ENCODE peak calls at places on chromosomes 7 and 10, in four cellular contexts. One of them, this sample, is unnamed.

GRCh38 chr10:48493083-48493871 is 111.6 kb downstream of the ARHGAP22 start:
- DNase-seq in ovary: no peak
- DNase-seq in adrenal gland: peak; percentile 27
- DNase-seq in heart left ventricle: peak; percentile 41
- DNase-seq in this sample: no peak

GRCh38 chr7:12703881-12704280 is 16.4 kb downstream of the ARL4A start:
- DNase-seq in ovary: no peak
- DNase-seq in adrenal gland: no peak
- DNase-seq in heart left ventricle: no peak
- DNase-seq in this sample: no peak

GRCh38 chr7:154680894-154681659 is 321.8 kb downstream of the PAXIP1 start:
- DNase-seq in ovary: no peak
- DNase-seq in adrenal gland: no peak
- DNase-seq in heart left ventricle: no peak
- DNase-seq in this sample: no peak

GRCh38 chr7:29410981-29411380 is 152.7 kb upstream of the PRR15 start:
- DNase-seq in ovary: no peak
- DNase-seq in adrenal gland: no peak
- DNase-seq in heart left ventricle: no peak
- DNase-seq in this sample: no peak

GRCh38 chr10:11539191-11539868 is 72.1 kb downstream of the USP6NL start:
- DNase-seq in ovary: no peak
- DNase-seq in adrenal gland: no peak
- DNase-seq in heart left ventricle: no peak
- DNase-seq in this sample: no peak

GRCh38 chr10:73965890-73966768 is 31.8 kb upstream of the VCL start:
- DNase-seq in ovary: peak; percentile 60
- DNase-seq in adrenal gland: peak; percentile 66
- DNase-seq in heart left ventricle: peak; percentile 82
- DNase-seq in this sample: peak; percentile 60

GRCh38 chr10:87841215-87841614 is 22.1 kb downstream of the KLLN start:
- DNase-seq in ovary: no peak
- DNase-seq in adrenal gland: no peak
- DNase-seq in heart left ventricle: no peak
- DNase-seq in this sample: no peak

GRCh38 chr7:41039386-41040315 is 663.2 kb downstream of the INHBA start:
- DNase-seq in ovary: no peak
- DNase-seq in adrenal gland: no peak
- DNase-seq in heart left ventricle: no peak
- DNase-seq in this sample: no peak

GRCh38 chr10:118910702-118911101 is 118.8 kb upstream of the NANOS1 start:
- DNase-seq in ovary: no peak
- DNase-seq in adrenal gland: no peak
- DNase-seq in heart left ventricle: no peak
- DNase-seq in this sample: no peak

DNA sequence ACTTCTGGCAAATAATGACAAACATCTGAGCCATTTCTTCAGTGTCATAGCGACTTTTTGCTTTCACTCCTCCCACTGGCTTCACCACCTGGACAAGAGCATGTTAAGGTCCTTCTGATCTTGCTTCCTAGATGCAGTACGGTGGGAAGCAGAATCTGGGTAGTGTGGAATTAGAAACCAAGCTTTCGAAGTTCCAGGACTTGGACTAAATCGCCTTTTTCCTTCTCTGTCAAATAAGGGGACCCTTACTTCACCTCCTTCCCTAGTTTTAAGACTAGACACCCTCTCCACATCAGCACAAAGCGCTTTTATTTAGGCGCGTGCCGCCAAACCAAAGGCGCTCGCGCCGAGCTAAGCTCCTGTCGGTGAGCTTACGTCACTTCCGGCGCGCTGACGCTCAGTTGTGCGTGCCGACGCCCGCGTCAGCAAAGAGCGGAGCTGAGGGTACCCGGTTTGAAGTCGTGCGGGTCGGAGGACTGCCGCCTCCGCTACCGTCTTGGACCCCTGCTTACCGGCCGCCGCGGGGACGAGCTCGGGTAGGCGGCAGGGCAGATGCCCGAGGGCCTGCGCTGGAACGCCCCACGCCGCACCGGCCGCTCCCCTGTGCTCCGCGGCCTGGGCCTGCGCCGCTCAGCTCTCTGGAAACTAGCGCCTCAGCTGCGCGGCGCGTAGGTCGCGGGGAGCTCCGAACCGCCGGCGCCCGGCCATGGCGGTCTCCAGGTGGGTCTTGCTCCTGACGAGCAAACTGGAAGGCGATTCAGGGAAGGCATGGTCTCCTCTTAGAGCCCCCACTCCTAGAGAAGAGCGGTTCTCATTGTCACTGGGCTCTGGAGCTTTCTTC is at the start of gene BTAF1:
- DNase-seq in ovary: peak; percentile 93
- DNase-seq in adrenal gland: peak; percentile 93
- DNase-seq in heart left ventricle: peak; percentile 93
- DNase-seq in this sample: peak; percentile 92
- TF ChIP-seq POLR2A in ovary: peak; percentile 96
- TF ChIP-seq POLR2A in adrenal gland: peak; percentile 93
- TF ChIP-seq POLR2A in heart left ventricle: peak; percentile 31
- TF ChIP-seq POLR2A in this sample: peak; percentile 92

GRCh38 chr7:123966936-123967335 is 41.9 kb downstream of the SPAM1 start:
- DNase-seq in ovary: no peak
- DNase-seq in adrenal gland: no peak
- DNase-seq in heart left ventricle: no peak
- DNase-seq in this sample: no peak
- H3K4me1 ChIP-seq in ovary: no peaks in the 10 kb centered on the region
- H3K4me1 ChIP-seq in adrenal gland: no peaks in the 10 kb centered on the region
- H3K4me1 ChIP-seq in heart left ventricle: no peaks in the 10 kb centered on the region
- H3K4me1 ChIP-seq in this sample: no peaks in the 10 kb centered on the region

GRCh38 chr7:158263964-158264748 is 323.5 kb downstream of the PTPRN2 start:
- DNase-seq in ovary: no peak
- DNase-seq in adrenal gland: no peak
- DNase-seq in heart left ventricle: no peak
- DNase-seq in this sample: no peak

GRCh38 chr7:158261362-158262235 is 326.0 kb downstream of the PTPRN2 start:
- DNase-seq in ovary: no peak
- DNase-seq in adrenal gland: no peak
- DNase-seq in heart left ventricle: no peak
- DNase-seq in this sample: no peak

GRCh38 chr7:158260567-158261361 is 326.9 kb downstream of the PTPRN2 start:
- DNase-seq in ovary: no peak
- DNase-seq in adrenal gland: no peak
- DNase-seq in heart left ventricle: no peak
- DNase-seq in this sample: no peak

GRCh38 chr7:158263110-158263963 is 324.3 kb downstream of the PTPRN2 start:
- DNase-seq in ovary: no peak
- DNase-seq in adrenal gland: no peak
- DNase-seq in heart left ventricle: no peak
- DNase-seq in this sample: no peak

GRCh38 chr7:158262284-158263109 is 325.1 kb downstream of the PTPRN2 start:
- DNase-seq in ovary: no peak
- DNase-seq in adrenal gland: no peak
- DNase-seq in heart left ventricle: no peak
- DNase-seq in this sample: no peak
- H3K9me3 ChIP-seq in ovary: no peaks in the 10 kb centered on the region
- H3K9me3 ChIP-seq in adrenal gland: no peaks in the 10 kb centered on the region
- H3K9me3 ChIP-seq in heart left ventricle: no peaks in the 10 kb centered on the region
- H3K9me3 ChIP-seq in this sample: no peaks in the 10 kb centered on the region

GRCh38 chr7:132618956-132619305 is 42.7 kb upstream of the PLXNA4 start:
- DNase-seq in ovary: no peak
- DNase-seq in adrenal gland: no peak
- DNase-seq in heart left ventricle: no peak
- DNase-seq in this sample: no peak

GRCh38 chr7:132618271-132618955 is 42.1 kb upstream of the PLXNA4 start:
- DNase-seq in ovary: no peak
- DNase-seq in adrenal gland: no peak
- DNase-seq in heart left ventricle: no peak
- DNase-seq in this sample: no peak

GRCh38 chr7:132614428-132615076 is 38.3 kb upstream of the PLXNA4 start:
- DNase-seq in ovary: peak; percentile 22
- DNase-seq in adrenal gland: peak; percentile 20
- DNase-seq in heart left ventricle: peak; percentile 60
- DNase-seq in this sample: no peak

GRCh38 chr7:132622081-132622480 is 45.8 kb upstream of the PLXNA4 start:
- DNase-seq in ovary: no peak
- DNase-seq in adrenal gland: no peak
- DNase-seq in heart left ventricle: no peak
- DNase-seq in this sample: no peak

GRCh38 chr7:132619967-132620366 is 43.7 kb upstream of the PLXNA4 start:
- DNase-seq in ovary: no peak
- DNase-seq in adrenal gland: no peak
- DNase-seq in heart left ventricle: no peak
- DNase-seq in this sample: no peak
- TF ChIP-seq POLR2A in ovary: no peak
- TF ChIP-seq POLR2A in adrenal gland: no peak
- TF ChIP-seq POLR2A in heart left ventricle: no peak
- TF ChIP-seq POLR2A in this sample: no peak

DNA sequence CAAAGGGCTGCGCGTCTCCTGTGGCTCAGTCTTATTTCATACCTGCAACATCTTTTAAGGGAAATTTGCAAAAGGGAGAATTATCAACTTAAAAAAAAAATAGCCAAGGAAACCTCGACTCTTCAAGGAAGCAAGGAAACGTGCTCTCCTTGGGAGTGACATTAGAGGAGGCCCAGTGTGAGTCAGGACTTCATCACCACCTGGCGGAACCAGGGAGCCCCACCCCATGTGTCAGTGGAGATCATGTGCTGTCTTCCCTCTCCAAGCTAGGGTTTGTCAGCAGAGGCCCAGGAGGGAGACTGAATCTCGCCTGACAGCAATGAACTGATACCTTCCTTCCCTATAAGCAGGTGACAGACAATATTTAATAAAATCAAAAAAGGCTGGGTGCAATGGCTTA is 28.9 kb downstream of the POR start:
- DNase-seq in ovary: no peak
- DNase-seq in adrenal gland: no peak
- DNase-seq in heart left ventricle: no peak
- DNase-seq in this sample: no peak
- H3K4me1 ChIP-seq in ovary: peaks cover 3% of the 10 kb centered on the region
- H3K4me1 ChIP-seq in adrenal gland: peaks cover 20% of the 10 kb centered on the region
- H3K4me1 ChIP-seq in heart left ventricle: peaks cover 27% of the 10 kb centered on the region
- H3K4me1 ChIP-seq in this sample: peaks cover 4% of the 10 kb centered on the region

GRCh38 chr10:130708465-130708864 is 572.3 kb downstream of the GLRX3 start:
- DNase-seq in ovary: no peak
- DNase-seq in adrenal gland: no peak
- DNase-seq in heart left ventricle: no peak
- DNase-seq in this sample: no peak

GRCh38 chr10:130711072-130711471 is 574.9 kb downstream of the GLRX3 start:
- DNase-seq in ovary: no peak
- DNase-seq in adrenal gland: no peak
- DNase-seq in heart left ventricle: no peak
- DNase-seq in this sample: no peak

GRCh38 chr10:130713105-130713504 is 576.9 kb downstream of the GLRX3 start:
- DNase-seq in ovary: no peak
- DNase-seq in adrenal gland: no peak
- DNase-seq in heart left ventricle: no peak
- DNase-seq in this sample: no peak

GRCh38 chr10:130709415-130709814 is 573.2 kb downstream of the GLRX3 start:
- DNase-seq in ovary: no peak
- DNase-seq in adrenal gland: no peak
- DNase-seq in heart left ventricle: no peak
- DNase-seq in this sample: no peak

GRCh38 chr10:130707389-130707979 is 571.3 kb downstream of the GLRX3 start:
- DNase-seq in ovary: no peak
- DNase-seq in adrenal gland: no peak
- DNase-seq in heart left ventricle: no peak
- DNase-seq in this sample: no peak
- H3K9me3 ChIP-seq in ovary: no peaks in the 10 kb centered on the region
- H3K9me3 ChIP-seq in adrenal gland: no peaks in the 10 kb centered on the region
- H3K9me3 ChIP-seq in heart left ventricle: no peaks in the 10 kb centered on the region
- H3K9me3 ChIP-seq in this sample: no peaks in the 10 kb centered on the region

GRCh38 chr10:35126530-35127288 is at the start of gene CREM:
- DNase-seq in ovary: peak; percentile 99
- DNase-seq in adrenal gland: peak; percentile 100
- DNase-seq in heart left ventricle: peak; percentile 100
- DNase-seq in this sample: peak; percentile 99
- TF ChIP-seq POLR2A in ovary: peak; percentile 96
- TF ChIP-seq POLR2A in adrenal gland: peak; percentile 100
- TF ChIP-seq POLR2A in heart left ventricle: peak; percentile 97
- TF ChIP-seq POLR2A in this sample: peak; percentile 97

DNA sequence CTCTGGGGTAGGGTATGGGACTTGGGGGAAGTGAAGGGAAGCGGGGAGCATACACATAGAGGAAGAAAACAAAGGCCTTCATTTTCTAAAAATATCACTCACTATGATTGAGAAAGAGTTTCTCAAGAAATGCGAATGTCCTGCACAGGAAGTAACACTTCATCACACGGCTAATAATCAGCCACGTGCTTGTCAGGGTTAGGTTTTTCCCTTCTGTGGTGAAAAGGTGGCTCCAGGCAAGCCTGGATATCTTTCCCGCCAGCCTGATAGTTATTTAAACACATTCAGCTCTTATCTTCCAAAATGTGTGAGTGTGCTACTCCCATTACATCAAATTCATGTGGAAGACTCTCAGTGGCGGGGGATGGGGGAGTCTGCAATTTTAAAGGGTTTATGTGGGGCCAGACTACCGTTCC is 166.4 kb upstream of the ADO start:
- DNase-seq in ovary: no peak
- DNase-seq in adrenal gland: peak; percentile 32
- DNase-seq in heart left ventricle: no peak
- DNase-seq in this sample: no peak
- H3K4me1 ChIP-seq in ovary: peaks cover 10% of the 10 kb centered on the region
- H3K4me1 ChIP-seq in adrenal gland: no peaks in the 10 kb centered on the region
- H3K4me1 ChIP-seq in heart left ventricle: peaks cover 17% of the 10 kb centered on the region
- H3K4me1 ChIP-seq in this sample: no peaks in the 10 kb centered on the region

DNA sequence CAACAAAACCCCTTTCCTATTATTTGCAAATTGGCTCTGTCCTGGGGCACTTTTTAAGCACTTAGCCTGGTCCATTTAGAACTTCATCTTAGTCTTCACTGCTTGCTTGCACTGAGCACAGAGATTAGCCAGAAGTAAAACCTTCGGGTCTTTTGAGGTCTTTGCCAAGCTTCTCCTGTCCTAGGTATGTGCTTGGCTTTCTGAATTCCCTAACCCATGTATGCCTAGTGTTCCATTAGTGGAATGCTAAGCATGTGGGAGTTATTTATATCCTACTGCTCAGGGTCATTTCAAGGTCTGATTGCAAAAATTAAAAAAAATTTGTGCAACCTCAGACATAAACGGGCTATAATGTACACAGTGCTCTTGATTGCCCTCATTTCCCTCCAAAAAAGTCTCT is 18.0 kb downstream of the ZNF37A start:
- DNase-seq in ovary: no peak
- DNase-seq in adrenal gland: no peak
- DNase-seq in heart left ventricle: no peak
- DNase-seq in this sample: no peak
- H3K9me3 ChIP-seq in ovary: peaks cover 48% of the 10 kb centered on the region
- H3K9me3 ChIP-seq in adrenal gland: no peaks in the 10 kb centered on the region
- H3K9me3 ChIP-seq in heart left ventricle: peaks cover 7% of the 10 kb centered on the region
- H3K9me3 ChIP-seq in this sample: no peaks in the 10 kb centered on the region